ENCODE peak calls at places on chromosomes 16 and 17, in four cellular contexts. One of them, this sample, is unnamed.
A peak's percentile ranks its signal among the peaks of the same experiment; 100 is the strongest.

GRCh38 chr17:62652251-62653001 is 25.0 kb downstream of the MRC2 start:
- DNase-seq in fibroblast of the aortic adventitia: peak; percentile 64
- DNase-seq in tibial nerve: no peak
- DNase-seq in hepatocyte: peak; percentile 29
- DNase-seq in this sample: peak; percentile 61

GRCh38 chr17:61251939-61252865 is 147.4 kb upstream of the TBX2 start:
- DNase-seq in fibroblast of the aortic adventitia: peak; percentile 99
- DNase-seq in tibial nerve: peak; percentile 95
- DNase-seq in hepatocyte: peak; percentile 87
- DNase-seq in this sample: no peak

GRCh38 chr16:35776-36305 is 17.6 kb downstream of the POLR3K start:
- DNase-seq in fibroblast of the aortic adventitia: no peak
- DNase-seq in tibial nerve: no peak
- DNase-seq in hepatocyte: no peak
- DNase-seq in this sample: no peak

GRCh38 chr17:9938764-9939163 is 33.7 kb upstream of the RCVRN start:
- DNase-seq in fibroblast of the aortic adventitia: no peak
- DNase-seq in tibial nerve: no peak
- DNase-seq in hepatocyte: no peak
- DNase-seq in this sample: no peak

GRCh38 chr16:84569382-84569987 is 48.4 kb downstream of the COTL1 start:
- DNase-seq in fibroblast of the aortic adventitia: peak; percentile 32
- DNase-seq in tibial nerve: no peak
- DNase-seq in hepatocyte: peak; percentile 78
- DNase-seq in this sample: no peak

GRCh38 chr17:48576479-48577309 is 1.5 kb downstream of the HOXB4 start:
- DNase-seq in fibroblast of the aortic adventitia: peak; percentile 84
- DNase-seq in tibial nerve: no peak
- DNase-seq in hepatocyte: peak; percentile 58
- DNase-seq in this sample: no peak

GRCh38 chr16:80319181-80319580 is 221.6 kb upstream of the DYNLRB2 start:
- DNase-seq in fibroblast of the aortic adventitia: no peak
- DNase-seq in tibial nerve: no peak
- DNase-seq in hepatocyte: no peak
- DNase-seq in this sample: no peak

GRCh38 chr17:27247071-27247957 is 46.6 kb upstream of the WSB1 start:
- DNase-seq in fibroblast of the aortic adventitia: peak; percentile 40
- DNase-seq in tibial nerve: peak; percentile 36
- DNase-seq in hepatocyte: peak; percentile 51
- DNase-seq in this sample: no peak

GRCh38 chr16:11329080-11329491 is 16.2 kb upstream of the RMI2 start:
- DNase-seq in fibroblast of the aortic adventitia: no peak
- DNase-seq in tibial nerve: no peak
- DNase-seq in hepatocyte: no peak
- DNase-seq in this sample: no peak

GRCh38 chr16:46900464-46901235 is 16.5 kb downstream of the GPT2 start:
- DNase-seq in fibroblast of the aortic adventitia: no peak
- DNase-seq in tibial nerve: no peak
- DNase-seq in hepatocyte: no peak
- DNase-seq in this sample: no peak

GRCh38 chr17:44501866-44502265 is 1.3 kb downstream of the GPATCH8 start:
- DNase-seq in fibroblast of the aortic adventitia: peak; percentile 15
- DNase-seq in tibial nerve: no peak
- DNase-seq in hepatocyte: peak; percentile 22
- DNase-seq in this sample: no peak

GRCh38 chr17:35372846-35373531 is 432 bp downstream of the SLFN11 start:
- DNase-seq in fibroblast of the aortic adventitia: peak; percentile 33
- DNase-seq in tibial nerve: no peak
- DNase-seq in hepatocyte: peak; percentile 7
- DNase-seq in this sample: no peak

GRCh38 chr17:16491131-16491702 is 776 bp downstream of the LRRC75A start:
- DNase-seq in fibroblast of the aortic adventitia: no peak
- DNase-seq in tibial nerve: no peak
- DNase-seq in hepatocyte: peak; percentile 58
- DNase-seq in this sample: no peak

GRCh38 chr17:75892556-75893224 is 4.1 kb downstream of the TRIM65 start:
- DNase-seq in fibroblast of the aortic adventitia: no peak
- DNase-seq in tibial nerve: no peak
- DNase-seq in hepatocyte: no peak
- DNase-seq in this sample: no peak

GRCh38 chr16:75224683-75225082 is 5.9 kb downstream of the CTRB1 start:
- DNase-seq in fibroblast of the aortic adventitia: no peak
- DNase-seq in tibial nerve: no peak
- DNase-seq in hepatocyte: no peak
- DNase-seq in this sample: no peak

GRCh38 chr17:16507918-16508533 is 16.0 kb upstream of the LRRC75A start:
- DNase-seq in fibroblast of the aortic adventitia: no peak
- DNase-seq in tibial nerve: no peak
- DNase-seq in hepatocyte: peak; percentile 49
- DNase-seq in this sample: no peak

GRCh38 chr17:47696717-47697642 is 3.0 kb downstream of the TBKBP1 start:
- DNase-seq in fibroblast of the aortic adventitia: no peak
- DNase-seq in tibial nerve: no peak
- DNase-seq in hepatocyte: no peak
- DNase-seq in this sample: no peak

GRCh38 chr17:58391302-58391984 is 25.9 kb downstream of the RNF43 start:
- DNase-seq in fibroblast of the aortic adventitia: peak; percentile 25
- DNase-seq in tibial nerve: no peak
- DNase-seq in hepatocyte: peak; percentile 91
- DNase-seq in this sample: no peak

GRCh38 chr16:21104124-21104860 is 46.4 kb downstream of the DNAH3 start:
- DNase-seq in fibroblast of the aortic adventitia: peak; percentile 44
- DNase-seq in tibial nerve: no peak
- DNase-seq in hepatocyte: no peak
- DNase-seq in this sample: peak; percentile 39

GRCh38 chr17:69574257-69575197 is 160.0 kb downstream of the MAP2K6 start:
- DNase-seq in fibroblast of the aortic adventitia: peak; percentile 56
- DNase-seq in tibial nerve: no peak
- DNase-seq in hepatocyte: no peak
- DNase-seq in this sample: no peak

GRCh38 chr16:12971216-12971615 is 69.8 kb downstream of the SHISA9 start:
- DNase-seq in fibroblast of the aortic adventitia: no peak
- DNase-seq in tibial nerve: no peak
- DNase-seq in hepatocyte: peak; percentile 43
- DNase-seq in this sample: no peak

GRCh38 chr16:68927016-68927415 is 83.7 kb downstream of the TANGO6 start:
- DNase-seq in fibroblast of the aortic adventitia: no peak
- DNase-seq in tibial nerve: no peak
- DNase-seq in hepatocyte: no peak
- DNase-seq in this sample: no peak

GRCh38 chr16:88924834-88925539 is 52.0 kb downstream of the CBFA2T3 start:
- DNase-seq in fibroblast of the aortic adventitia: peak; percentile 86
- DNase-seq in tibial nerve: no peak
- DNase-seq in hepatocyte: peak; percentile 76
- DNase-seq in this sample: peak; percentile 46

GRCh38 chr17:34654871-34655270 is 75.5 kb downstream of the TMEM132E start:
- DNase-seq in fibroblast of the aortic adventitia: no peak
- DNase-seq in tibial nerve: no peak
- DNase-seq in hepatocyte: no peak
- DNase-seq in this sample: no peak

DNA sequence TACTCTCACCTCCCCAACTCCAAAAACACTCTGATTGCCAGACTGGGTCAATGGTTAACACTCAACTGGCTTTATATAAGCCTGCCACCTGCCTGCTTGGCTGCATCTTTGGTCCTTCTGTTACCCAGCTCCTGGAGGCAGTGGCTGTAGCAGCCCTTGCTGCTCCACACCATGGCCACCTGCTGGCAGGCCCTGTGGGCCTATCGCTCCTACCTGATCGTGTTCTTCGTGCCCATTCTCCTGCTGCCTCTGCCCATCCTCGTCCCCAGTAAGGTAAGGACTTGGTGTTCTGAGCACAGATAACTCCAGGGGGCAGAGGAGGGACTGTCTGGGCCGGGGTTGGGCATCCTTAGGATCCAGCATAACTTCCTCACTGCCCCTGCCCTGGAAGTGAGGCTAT is at the start of gene SLC13A2:
- DNase-seq in fibroblast of the aortic adventitia: no peak
- DNase-seq in tibial nerve: no peak
- DNase-seq in hepatocyte: no peak
- DNase-seq in this sample: no peak
- TF ChIP-seq CTCF in fibroblast of the aortic adventitia: no peak
- TF ChIP-seq CTCF in tibial nerve: no peak
- TF ChIP-seq CTCF in hepatocyte: peak; percentile 6
- TF ChIP-seq CTCF in this sample: no peak

GRCh38 chr16:2720719-2721633 is 952 bp upstream of the PRSS27 start:
- DNase-seq in fibroblast of the aortic adventitia: peak; percentile 70
- DNase-seq in tibial nerve: peak; percentile 51
- DNase-seq in hepatocyte: peak; percentile 96
- DNase-seq in this sample: peak; percentile 82
- TF ChIP-seq CTCF in fibroblast of the aortic adventitia: peak; percentile 53
- TF ChIP-seq CTCF in tibial nerve: peak; percentile 98
- TF ChIP-seq CTCF in hepatocyte: peak; percentile 64
- TF ChIP-seq CTCF in this sample: peak; percentile 87

GRCh38 chr17:6712854-6713129 is 377 bp downstream of the SLC13A5 start:
- DNase-seq in fibroblast of the aortic adventitia: no peak
- DNase-seq in tibial nerve: no peak
- DNase-seq in hepatocyte: no peak
- DNase-seq in this sample: no peak

GRCh38 chr17:6712058-6712853 is 913 bp downstream of the SLC13A5 start:
- DNase-seq in fibroblast of the aortic adventitia: peak; percentile 19
- DNase-seq in tibial nerve: no peak
- DNase-seq in hepatocyte: peak; percentile 44
- DNase-seq in this sample: peak; percentile 19

GRCh38 chr17:6713918-6714271 is 726 bp upstream of the SLC13A5 start:
- DNase-seq in fibroblast of the aortic adventitia: no peak
- DNase-seq in tibial nerve: no peak
- DNase-seq in hepatocyte: no peak
- DNase-seq in this sample: no peak

GRCh38 chr17:6714315-6714874 is 1.2 kb upstream of the SLC13A5 start:
- DNase-seq in fibroblast of the aortic adventitia: no peak
- DNase-seq in tibial nerve: no peak
- DNase-seq in hepatocyte: no peak
- DNase-seq in this sample: no peak

DNA sequence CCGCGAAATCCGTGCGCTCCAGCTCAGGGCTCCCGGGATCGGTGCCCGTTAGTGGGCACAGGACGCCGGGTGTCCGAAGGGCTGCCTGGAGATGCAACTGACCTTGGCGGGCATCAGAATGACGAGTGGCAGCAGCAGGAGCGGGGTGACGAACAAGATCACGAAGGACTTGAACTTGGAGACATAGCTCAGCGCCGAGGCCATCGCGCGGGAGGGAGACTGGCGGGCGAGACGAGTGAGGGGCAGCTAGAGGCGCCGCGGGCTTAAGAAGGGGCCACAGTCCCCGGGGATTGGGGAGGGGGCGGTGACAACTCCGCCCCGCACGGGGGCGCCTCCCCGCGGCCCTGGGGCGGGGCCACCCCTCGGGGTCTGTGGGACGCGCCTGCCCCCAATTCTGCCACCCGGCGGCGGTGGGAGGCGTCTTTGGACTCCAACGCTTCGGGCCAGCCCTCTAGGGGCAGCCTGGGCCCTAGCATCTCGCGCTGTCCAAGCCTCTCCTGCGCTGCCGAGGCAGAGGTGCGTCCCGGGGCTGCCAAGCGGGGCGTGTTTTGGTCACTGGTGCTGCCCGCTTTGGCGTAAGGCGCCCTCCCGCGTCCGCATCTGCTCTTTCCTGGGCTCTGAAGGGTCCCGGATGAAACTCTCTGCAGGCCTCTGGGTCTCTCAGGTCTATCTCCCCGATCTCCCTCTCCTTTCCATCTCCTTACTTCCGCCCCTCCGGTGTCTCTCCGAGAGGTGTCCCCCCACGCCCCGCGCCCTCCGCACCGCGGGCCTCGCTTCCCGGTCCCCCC is at the start of gene SLC13A5:
- DNase-seq in fibroblast of the aortic adventitia: peak; percentile 6
- DNase-seq in tibial nerve: no peak
- DNase-seq in hepatocyte: peak; percentile 84
- DNase-seq in this sample: peak; percentile 69
- TF ChIP-seq CTCF in fibroblast of the aortic adventitia: peak; percentile 50
- TF ChIP-seq CTCF in tibial nerve: no peak
- TF ChIP-seq CTCF in hepatocyte: peak; percentile 31
- TF ChIP-seq CTCF in this sample: peak; percentile 50

GRCh38 chr17:49851387-49852291 is 3.8 kb upstream of the TAC4 start:
- DNase-seq in fibroblast of the aortic adventitia: peak; percentile 72
- DNase-seq in tibial nerve: peak; percentile 33
- DNase-seq in hepatocyte: peak; percentile 79
- DNase-seq in this sample: peak; percentile 92
- TF ChIP-seq CTCF in fibroblast of the aortic adventitia: peak; percentile 77
- TF ChIP-seq CTCF in tibial nerve: peak; percentile 67
- TF ChIP-seq CTCF in hepatocyte: peak; percentile 71
- TF ChIP-seq CTCF in this sample: peak; percentile 81

GRCh38 chr17:50195196-50195865 is 6.1 kb downstream of the COL1A1 start:
- DNase-seq in fibroblast of the aortic adventitia: peak; percentile 68
- DNase-seq in tibial nerve: no peak
- DNase-seq in hepatocyte: no peak
- DNase-seq in this sample: no peak
- TF ChIP-seq CTCF in fibroblast of the aortic adventitia: peak; percentile 65
- TF ChIP-seq CTCF in tibial nerve: no peak
- TF ChIP-seq CTCF in hepatocyte: no peak
- TF ChIP-seq CTCF in this sample: no peak

DNA sequence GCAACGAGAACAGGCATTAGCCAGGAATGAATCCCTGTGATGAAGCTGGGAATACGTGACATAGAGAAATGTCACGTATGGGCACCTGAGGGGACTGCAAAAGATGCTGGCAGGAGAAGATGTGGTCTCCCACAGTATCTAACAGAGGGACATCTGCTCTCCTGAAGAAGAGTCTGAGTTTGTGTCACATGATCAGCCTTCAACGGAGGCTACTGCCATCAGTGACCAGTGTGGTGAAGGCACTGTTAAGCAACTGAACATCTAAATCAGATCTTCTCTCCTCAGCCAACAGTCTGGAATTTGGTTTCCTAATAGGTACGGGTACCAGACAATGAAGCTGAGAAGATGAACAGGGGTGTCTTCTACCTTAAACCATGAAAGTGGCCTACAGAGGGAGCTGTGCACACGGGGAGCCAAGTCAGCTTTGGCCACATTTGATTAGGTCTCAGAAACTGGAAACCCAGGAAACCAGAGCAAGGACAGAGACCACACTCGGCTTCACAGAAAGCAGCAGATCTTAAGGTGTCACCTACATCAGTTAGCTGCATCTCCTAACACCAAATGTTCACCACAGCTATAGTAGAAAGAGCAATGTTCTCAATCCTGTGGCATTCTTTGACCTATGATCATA is 41.8 kb downstream of the BRD7 start:
- DNase-seq in fibroblast of the aortic adventitia: peak; percentile 47
- DNase-seq in tibial nerve: no peak
- DNase-seq in hepatocyte: no peak
- DNase-seq in this sample: no peak
- TF ChIP-seq CTCF in fibroblast of the aortic adventitia: peak; percentile 52
- TF ChIP-seq CTCF in tibial nerve: no peak
- TF ChIP-seq CTCF in hepatocyte: peak; percentile 38
- TF ChIP-seq CTCF in this sample: peak; percentile 35

This sample was measured in endothelial cell.